ENCODE peak calls at places on chromosomes 11 and 22, in seven cellular contexts. I, L, H, P, X, Q and U are unnamed samples.

GRCh38 chr11:31809857-31810778 is 1.0 kb downstream of the PAX6 start:
- DNase-seq in I (no peak), L (peak), H (peak), P (peak), X (no peak), Q (no peak), U (peak)

GRCh38 chr11:93329936-93330445 is 551 bp upstream of the DEUP1 start:
- DNase-seq in I (no peak), L (no peak), H (no peak), P (no peak), X (no peak), Q (no peak), U (peak)

GRCh38 chr11:10022764-10023163 is 271.3 kb downstream of the SBF2 start:
- DNase-seq in I (no peak), L (no peak), H (no peak), P (no peak), X (no peak), Q (no peak), U (no peak)

GRCh38 chr11:78946945-78947914 is 372.6 kb upstream of the NARS2 start:
- DNase-seq in I (no peak), L (no peak), H (no peak), P (no peak), X (no peak), Q (no peak), U (no peak)

GRCh38 chr11:77213029-77213579 is 85.1 kb downstream of the MYO7A start:
- DNase-seq in I (no peak), L (no peak), H (no peak), P (peak), X (no peak), Q (no peak), U (no peak)

GRCh38 chr11:66880484-66881211 is 23.8 kb downstream of the LRFN4 start:
- DNase-seq in I (no peak), L (no peak), H (no peak), P (no peak), X (no peak), Q (no peak), U (peak)

GRCh38 chr22:20430641-20431519 is 6.7 kb downstream of the SCARF2 start:
- DNase-seq in I (peak), L (no peak), H (peak), P (peak), X (no peak), Q (no peak), U (peak)

GRCh38 chr11:42225664-42226063 is 766.2 kb upstream of the LRRC4C start:
- DNase-seq in I (no peak), L (no peak), H (no peak), P (no peak), X (no peak), Q (no peak), U (no peak)

GRCh38 chr11:2151500-2152257 is 9.3 kb downstream of the INS start:
- DNase-seq in I (peak), L (peak), H (peak), P (peak), X (peak), Q (peak), U (peak)

GRCh38 chr11:103070142-103070541 is 21.8 kb downstream of the DCUN1D5 start:
- DNase-seq in I (no peak), L (no peak), H (no peak), P (no peak), X (no peak), Q (no peak), U (no peak)

GRCh38 chr11:116870054-116870453 is 32.6 kb upstream of the APOA1 start:
- DNase-seq in I (no peak), L (no peak), H (no peak), P (no peak), X (no peak), Q (no peak), U (no peak)

GRCh38 chr11:47907499-47907898 is 59.3 kb upstream of the NUP160 start:
- DNase-seq in I (no peak), L (peak), H (no peak), P (no peak), X (peak), Q (no peak), U (no peak)

GRCh38 chr11:44564653-44565007 is 833 bp upstream of the CD82 start:
- DNase-seq in I (peak), L (peak), H (no peak), P (peak), X (peak), Q (peak), U (no peak)

GRCh38 chr11:113045146-113045545 is 83.9 kb downstream of the NCAM1 start:
- DNase-seq in I (no peak), L (no peak), H (no peak), P (no peak), X (no peak), Q (no peak), U (no peak)

GRCh38 chr11:113632981-113633380 is 73.1 kb downstream of the TMPRSS5 start:
- DNase-seq in I (no peak), L (peak), H (no peak), P (no peak), X (peak), Q (no peak), U (no peak)

GRCh38 chr11:68412593-68413475 is 47.7 kb upstream of the PPP6R3 start:
- DNase-seq in I (no peak), L (peak), H (no peak), P (no peak), X (no peak), Q (no peak), U (no peak)

GRCh38 chr11:45321031-45321595 is 35.0 kb upstream of the SYT13 start:
- DNase-seq in I (no peak), L (no peak), H (no peak), P (no peak), X (no peak), Q (no peak), U (no peak)

GRCh38 chr11:101487775-101488174 is 96.0 kb downstream of the TRPC6 start:
- DNase-seq in I (no peak), L (peak), H (no peak), P (no peak), X (peak), Q (no peak), U (no peak)

GRCh38 chr11:128422576-128423370 is 164.6 kb downstream of the ETS1 start:
- DNase-seq in I (peak), L (no peak), H (no peak), P (peak), X (no peak), Q (no peak), U (no peak)

GRCh38 chr11:124329787-124330478 is 9.9 kb upstream of the OR8D2 start:
- DNase-seq in I (no peak), L (peak), H (no peak), P (no peak), X (no peak), Q (no peak), U (no peak)
- TF ChIP-seq CTCF in I (no peak), L (no peak), H (no peak), P (no peak), X (no peak), Q (no peak), U (no peak)

DNA sequence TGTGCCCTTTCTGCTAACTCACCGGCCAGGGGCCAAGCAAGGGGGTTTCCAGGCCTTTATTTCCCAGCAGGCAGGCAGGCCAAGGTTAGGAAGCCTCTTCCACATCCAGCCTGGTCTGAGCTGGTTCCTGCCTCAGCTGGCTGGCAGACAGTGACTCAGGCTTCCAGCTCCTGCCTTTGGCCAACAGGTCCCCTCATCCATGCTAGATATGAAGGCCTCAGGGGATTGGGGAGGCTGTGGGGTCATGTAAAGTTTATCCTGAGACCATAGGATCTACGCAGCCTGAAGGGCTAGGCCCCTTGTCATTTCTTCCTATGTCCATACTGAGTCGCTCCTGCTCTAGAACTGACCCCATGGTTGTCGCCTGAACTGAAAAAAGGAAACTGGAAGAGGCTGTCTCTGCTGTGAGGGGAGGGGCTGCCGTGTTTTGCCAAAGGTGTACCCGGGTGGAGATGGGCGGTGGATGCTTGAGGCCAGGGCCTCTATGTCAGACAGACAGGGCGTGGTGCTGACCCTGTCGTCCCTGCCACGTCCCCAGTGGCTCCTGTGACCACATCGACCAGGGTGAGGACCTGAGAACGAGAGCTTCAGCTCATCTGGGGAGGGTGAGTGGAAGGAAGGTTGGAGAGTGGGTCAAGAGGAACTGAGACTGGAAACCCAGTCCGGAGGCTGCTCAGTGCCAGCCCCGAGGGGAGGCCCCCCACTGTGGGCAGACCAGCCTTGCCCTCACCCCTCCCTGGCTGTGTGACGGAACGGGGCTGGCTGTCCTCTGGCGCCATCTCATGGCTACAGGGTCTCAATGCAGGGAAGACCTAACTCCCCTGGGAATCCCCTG is 17.0 kb downstream of the P2RY6 start:
- DNase-seq in I (peak), L (peak), H (peak), P (peak), X (peak), Q (peak), U (peak)
- TF ChIP-seq CTCF in I (peak), L (peak), H (peak), P (peak), X (peak), Q (peak), U (peak)

GRCh38 chr11:8092587-8093424 is 11.8 kb downstream of the TUB start:
- DNase-seq in I (no peak), L (peak), H (peak), P (peak), X (peak), Q (peak), U (peak)
- TF ChIP-seq CTCF in I (peak), L (peak), H (peak), P (no peak), X (peak), Q (peak), U (peak)

GRCh38 chr11:36278531-36279245 is 10.5 kb downstream of the COMMD9 start:
- DNase-seq in I (no peak), L (no peak), H (no peak), P (no peak), X (peak), Q (no peak), U (no peak)
- TF ChIP-seq CTCF in I (no peak), L (no peak), H (no peak), P (no peak), X (peak), Q (no peak), U (no peak)

DNA sequence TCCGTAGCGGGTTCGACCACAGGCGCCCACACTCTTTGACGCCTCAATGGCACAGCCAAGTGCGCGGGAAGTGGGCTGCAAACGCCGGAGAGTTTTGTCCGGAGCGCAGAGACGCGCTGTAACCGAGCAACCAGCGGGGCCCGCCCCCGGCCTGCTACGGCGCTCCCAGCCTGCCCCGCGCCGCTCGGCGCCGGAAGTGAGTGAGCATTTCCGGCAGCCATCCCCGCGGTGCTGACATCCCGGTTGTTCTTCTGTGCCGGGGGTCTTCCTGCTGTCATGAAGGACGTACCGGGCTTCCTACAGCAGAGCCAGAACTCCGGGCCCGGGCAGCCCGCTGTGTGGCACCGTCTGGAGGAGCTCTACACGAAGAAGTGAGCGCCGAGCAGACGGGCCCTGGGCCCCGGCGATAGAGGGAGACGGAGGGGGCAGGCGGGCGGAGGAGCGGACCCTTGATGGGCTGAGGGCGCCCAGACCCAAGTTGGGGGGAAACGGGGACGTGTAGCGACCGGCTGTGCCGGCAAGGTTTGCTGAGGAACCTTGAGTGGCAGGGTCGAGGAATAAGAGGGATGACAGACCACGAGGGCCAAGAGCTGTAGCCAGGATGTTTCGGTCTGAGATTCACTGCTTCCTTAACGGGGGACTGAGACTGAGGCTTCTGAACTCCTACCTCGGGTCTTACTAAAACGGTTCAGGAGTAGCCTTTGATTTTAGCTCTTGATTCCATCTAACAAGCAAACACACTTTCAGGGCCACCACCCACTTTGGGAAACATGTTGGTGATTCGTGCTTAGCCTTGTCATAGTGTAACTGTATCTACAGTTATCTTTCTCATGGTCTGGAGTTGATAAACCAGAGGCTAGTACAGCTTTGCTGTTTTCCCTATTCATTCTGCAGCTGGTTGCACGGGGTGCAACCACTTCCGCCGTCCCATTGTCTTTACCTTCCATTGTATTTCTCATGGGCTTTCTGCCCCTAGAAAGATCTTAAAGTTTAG is at the start of gene PSMD13:
- DNase-seq in I (peak), L (peak), H (peak), P (peak), X (peak), Q (peak), U (peak)
- TF ChIP-seq CTCF in I (no peak), L (no peak), H (no peak), P (no peak), X (no peak), Q (peak), U (no peak)

GRCh38 chr11:27024865-27025264 is 15.8 kb upstream of the BBOX1 start:
- DNase-seq in I (no peak), L (no peak), H (no peak), P (no peak), X (no peak), Q (no peak), U (no peak)

GRCh38 chr11:27022659-27023251 is 17.9 kb upstream of the BBOX1 start:
- DNase-seq in I (no peak), L (no peak), H (no peak), P (no peak), X (no peak), Q (no peak), U (no peak)

GRCh38 chr11:27028653-27029052 is 12.0 kb upstream of the BBOX1 start:
- DNase-seq in I (no peak), L (peak), H (no peak), P (no peak), X (no peak), Q (no peak), U (no peak)

GRCh38 chr11:27025957-27026356 is 14.7 kb upstream of the BBOX1 start:
- DNase-seq in I (no peak), L (no peak), H (no peak), P (no peak), X (no peak), Q (no peak), U (no peak)

DNA sequence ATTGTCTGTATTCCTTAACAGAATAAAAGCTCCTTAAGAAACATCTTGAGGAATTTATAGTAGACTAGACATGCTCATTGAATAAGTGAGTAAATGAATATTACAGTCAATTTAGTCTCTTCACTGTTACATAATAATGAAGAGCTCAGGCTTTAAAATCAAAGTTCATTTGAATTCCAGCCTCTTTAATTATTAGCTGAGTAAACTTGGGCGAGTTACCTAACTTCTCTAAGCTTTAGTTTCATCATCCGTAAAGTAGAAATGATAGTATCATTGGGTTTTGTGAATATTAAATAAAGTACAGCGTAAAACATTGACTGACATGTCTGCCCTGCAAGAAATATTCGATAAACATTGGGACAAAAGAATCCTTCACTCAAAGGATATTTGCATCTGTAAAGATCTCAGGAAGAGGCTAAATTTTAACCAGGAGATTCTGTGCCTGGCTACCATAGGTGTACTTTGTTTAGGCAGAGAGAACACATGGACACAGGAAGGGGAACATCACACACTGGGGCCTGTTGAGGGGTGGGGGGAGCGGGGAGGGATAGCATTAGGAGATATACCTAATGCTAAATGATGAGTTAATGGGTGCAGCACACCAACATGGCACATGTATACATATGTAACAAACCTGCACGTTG is 15.2 kb upstream of the BBOX1 start:
- DNase-seq in I (no peak), L (no peak), H (no peak), P (no peak), X (no peak), Q (no peak), U (no peak)
- TF ChIP-seq CTCF in I (no peak), L (no peak), H (no peak), P (no peak), X (no peak), Q (no peak), U (no peak)

GRCh38 chr22:45867118-45867905 is 109.7 kb downstream of the WNT7B start:
- DNase-seq in I (no peak), L (peak), H (no peak), P (peak), X (no peak), Q (no peak), U (peak)
- TF ChIP-seq CTCF in I (no peak), L (no peak), H (no peak), P (no peak), X (no peak), Q (peak), U (no peak)

DNA sequence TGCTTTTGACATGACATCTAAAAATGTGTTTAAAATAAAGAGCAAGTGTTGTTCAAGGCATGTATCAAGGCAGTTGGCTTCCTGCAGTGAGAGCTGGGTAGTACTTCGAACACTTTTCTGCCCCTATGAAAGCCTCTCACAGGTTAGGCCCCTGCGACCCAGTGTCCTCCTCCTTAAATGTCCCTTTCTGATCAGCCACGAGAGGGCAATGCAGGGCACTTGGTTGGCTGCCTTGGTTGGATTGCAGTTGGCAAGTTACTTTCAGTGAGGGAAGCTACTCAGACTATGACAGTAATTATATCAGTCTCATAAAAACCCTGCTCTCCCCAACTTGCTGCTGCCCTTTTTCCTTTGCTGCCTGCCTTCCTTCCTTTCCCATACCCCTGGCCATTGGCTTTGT is 743.8 kb downstream of the NTM start:
- DNase-seq in I (no peak), L (no peak), H (peak), P (no peak), X (no peak), Q (peak), U (peak)
- TF ChIP-seq CTCF in I (no peak), L (peak), H (no peak), P (no peak), X (peak), Q (peak), U (peak)

GRCh38 chr22:38074181-38075104 is 9.5 kb downstream of the SLC16A8 start:
- DNase-seq in I (peak), L (peak), H (no peak), P (no peak), X (no peak), Q (no peak), U (peak)
- TF ChIP-seq CTCF in I (no peak), L (peak), H (no peak), P (no peak), X (peak), Q (peak), U (peak)

DNA sequence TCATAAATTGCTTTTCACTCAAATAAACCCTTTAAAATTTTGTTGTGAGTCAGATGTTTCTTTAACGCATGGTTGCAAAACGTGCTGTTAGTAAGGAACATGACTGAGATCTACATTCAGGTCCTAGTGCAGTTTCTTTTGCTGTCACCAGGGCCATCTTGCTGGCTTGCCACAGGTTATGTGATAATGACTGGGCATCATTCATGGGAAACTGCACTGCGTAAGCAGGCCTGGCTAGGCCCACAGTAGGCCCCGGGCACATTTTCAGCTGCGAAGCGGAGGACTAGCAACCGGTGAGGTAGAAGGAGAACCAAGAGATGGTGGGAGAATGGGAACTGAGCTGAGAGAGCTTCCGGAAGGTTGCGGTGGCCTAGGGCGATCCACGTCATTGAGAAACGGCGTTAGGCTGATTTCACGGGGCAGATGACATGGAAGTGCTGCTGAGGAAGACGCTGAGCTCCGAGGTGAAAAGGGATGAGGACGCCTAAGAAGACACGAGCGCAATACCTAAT is 3.2 kb upstream of the KLHDC7B start:
- DNase-seq in I (peak), L (no peak), H (no peak), P (peak), X (no peak), Q (no peak), U (no peak)
- TF ChIP-seq CTCF in I (no peak), L (peak), H (no peak), P (peak), X (no peak), Q (no peak), U (no peak)